ENCODE peak calls at places on chromosomes 3 and 15, in eight cellular contexts. One of them, this sample, is unnamed.

GRCh38 chr3:106688463-106688862 is 688.8 kb upstream of the CCDC54 start:
- DNase-seq in GM23338: no peak
- DNase-seq in heart left ventricle: no peak
- DNase-seq in RWPE1: peak
- DNase-seq in esophagus muscularis mucosa: no peak
- DNase-seq in pancreas: no peak
- DNase-seq in A549: peak
- DNase-seq in uterus: no peak
- DNase-seq in this sample: no peak

GRCh38 chr15:46266691-46267090 is 631.9 kb downstream of the SQOR start:
- DNase-seq in heart left ventricle: no peak
- DNase-seq in A549: no peak
- DNase-seq in esophagus muscularis mucosa: no peak
- DNase-seq in pancreas: no peak
- DNase-seq in uterus: no peak
- DNase-seq in GM23338: no peak
- DNase-seq in RWPE1: no peak
- DNase-seq in this sample: no peak

GRCh38 chr3:194933465-194933864 is 247.8 kb downstream of the FAM43A start:
- DNase-seq in pancreas: no peak
- DNase-seq in RWPE1: no peak
- DNase-seq in uterus: no peak
- DNase-seq in A549: no peak
- DNase-seq in esophagus muscularis mucosa: peak
- DNase-seq in heart left ventricle: no peak
- DNase-seq in GM23338: peak
- DNase-seq in this sample: no peak

GRCh38 chr15:68696532-68697363 is 118.0 kb downstream of the CORO2B start:
- DNase-seq in GM23338: no peak
- DNase-seq in RWPE1: peak
- DNase-seq in uterus: no peak
- DNase-seq in pancreas: no peak
- DNase-seq in esophagus muscularis mucosa: no peak
- DNase-seq in heart left ventricle: no peak
- DNase-seq in A549: no peak
- DNase-seq in this sample: no peak

GRCh38 chr3:48038971-48039481 is 22.8 kb upstream of the MAP4 start:
- DNase-seq in heart left ventricle: no peak
- DNase-seq in RWPE1: no peak
- DNase-seq in esophagus muscularis mucosa: no peak
- DNase-seq in A549: no peak
- DNase-seq in uterus: no peak
- DNase-seq in pancreas: no peak
- DNase-seq in GM23338: no peak
- DNase-seq in this sample: no peak

GRCh38 chr3:135784557-135784956 is 181.0 kb upstream of the PPP2R3A start:
- DNase-seq in pancreas: no peak
- DNase-seq in RWPE1: no peak
- DNase-seq in heart left ventricle: no peak
- DNase-seq in GM23338: no peak
- DNase-seq in esophagus muscularis mucosa: no peak
- DNase-seq in uterus: no peak
- DNase-seq in A549: no peak
- DNase-seq in this sample: no peak

GRCh38 chr15:101182215-101182614 is 69.6 kb downstream of the CHSY1 start:
- DNase-seq in A549: no peak
- DNase-seq in RWPE1: no peak
- DNase-seq in uterus: no peak
- DNase-seq in GM23338: no peak
- DNase-seq in heart left ventricle: no peak
- DNase-seq in pancreas: no peak
- DNase-seq in esophagus muscularis mucosa: no peak
- DNase-seq in this sample: no peak

GRCh38 chr15:57777034-57777433 is 70.5 kb downstream of the POLR2M start:
- DNase-seq in GM23338: no peak
- DNase-seq in pancreas: no peak
- DNase-seq in esophagus muscularis mucosa: no peak
- DNase-seq in A549: no peak
- DNase-seq in heart left ventricle: no peak
- DNase-seq in uterus: no peak
- DNase-seq in RWPE1: no peak
- DNase-seq in this sample: no peak

GRCh38 chr15:62444104-62445027 is 279.3 kb upstream of the C2CD4B start:
- DNase-seq in A549: no peak
- DNase-seq in esophagus muscularis mucosa: no peak
- DNase-seq in GM23338: no peak
- DNase-seq in RWPE1: peak
- DNase-seq in heart left ventricle: no peak
- DNase-seq in uterus: no peak
- DNase-seq in pancreas: no peak
- DNase-seq in this sample: no peak

GRCh38 chr3:114557791-114558190 is 264.0 kb downstream of the TIGIT start:
- DNase-seq in GM23338: no peak
- DNase-seq in heart left ventricle: no peak
- DNase-seq in esophagus muscularis mucosa: no peak
- DNase-seq in uterus: no peak
- DNase-seq in A549: no peak
- DNase-seq in pancreas: no peak
- DNase-seq in RWPE1: no peak
- DNase-seq in this sample: no peak

GRCh38 chr3:136473716-136474326 is 223.7 kb downstream of the PCCB start:
- DNase-seq in heart left ventricle: no peak
- DNase-seq in uterus: no peak
- DNase-seq in RWPE1: no peak
- DNase-seq in esophagus muscularis mucosa: no peak
- DNase-seq in A549: no peak
- DNase-seq in GM23338: no peak
- DNase-seq in pancreas: no peak
- DNase-seq in this sample: no peak

GRCh38 chr15:74790080-74790916 is 8.4 kb downstream of the CSK start:
- DNase-seq in heart left ventricle: peak
- DNase-seq in esophagus muscularis mucosa: no peak
- DNase-seq in pancreas: no peak
- DNase-seq in uterus: peak
- DNase-seq in GM23338: no peak
- DNase-seq in A549: no peak
- DNase-seq in RWPE1: no peak
- DNase-seq in this sample: peak
- H3K27ac ChIP-seq in heart left ventricle: peak
- H3K27ac ChIP-seq in esophagus muscularis mucosa: peak
- H3K27ac ChIP-seq in pancreas: peak
- H3K27ac ChIP-seq in uterus: peak
- H3K27ac ChIP-seq in GM23338: no peak
- H3K27ac ChIP-seq in A549: peak
- H3K27ac ChIP-seq in RWPE1: peak
- H3K27ac ChIP-seq in this sample: peak

GRCh38 chr15:70665599-70665998 is 97.8 kb downstream of the UACA start:
- DNase-seq in GM23338: no peak
- DNase-seq in A549: no peak
- DNase-seq in heart left ventricle: no peak
- DNase-seq in uterus: no peak
- DNase-seq in RWPE1: no peak
- DNase-seq in esophagus muscularis mucosa: no peak
- DNase-seq in pancreas: no peak
- DNase-seq in this sample: no peak

GRCh38 chr15:70669006-70669602 is 94.3 kb downstream of the UACA start:
- DNase-seq in GM23338: no peak
- DNase-seq in heart left ventricle: no peak
- DNase-seq in uterus: no peak
- DNase-seq in A549: no peak
- DNase-seq in RWPE1: no peak
- DNase-seq in pancreas: no peak
- DNase-seq in esophagus muscularis mucosa: no peak
- DNase-seq in this sample: no peak

GRCh38 chr15:70670680-70671079 is 92.7 kb downstream of the UACA start:
- DNase-seq in GM23338: no peak
- DNase-seq in heart left ventricle: no peak
- DNase-seq in pancreas: no peak
- DNase-seq in uterus: no peak
- DNase-seq in A549: no peak
- DNase-seq in RWPE1: peak
- DNase-seq in esophagus muscularis mucosa: no peak
- DNase-seq in this sample: no peak

GRCh38 chr15:70672081-70672480 is 91.3 kb downstream of the UACA start:
- DNase-seq in heart left ventricle: no peak
- DNase-seq in RWPE1: no peak
- DNase-seq in esophagus muscularis mucosa: no peak
- DNase-seq in uterus: no peak
- DNase-seq in A549: no peak
- DNase-seq in pancreas: no peak
- DNase-seq in GM23338: no peak
- DNase-seq in this sample: no peak

GRCh38 chr15:70669966-70670658 is 93.2 kb downstream of the UACA start:
- DNase-seq in esophagus muscularis mucosa: no peak
- DNase-seq in RWPE1: no peak
- DNase-seq in heart left ventricle: no peak
- DNase-seq in pancreas: no peak
- DNase-seq in GM23338: no peak
- DNase-seq in A549: no peak
- DNase-seq in uterus: no peak
- DNase-seq in this sample: no peak
- H3K27ac ChIP-seq in esophagus muscularis mucosa: no peak
- H3K27ac ChIP-seq in RWPE1: no peak
- H3K27ac ChIP-seq in heart left ventricle: no peak
- H3K27ac ChIP-seq in pancreas: no peak
- H3K27ac ChIP-seq in GM23338: no peak
- H3K27ac ChIP-seq in A549: no peak
- H3K27ac ChIP-seq in uterus: no peak
- H3K27ac ChIP-seq in this sample: no peak

DNA sequence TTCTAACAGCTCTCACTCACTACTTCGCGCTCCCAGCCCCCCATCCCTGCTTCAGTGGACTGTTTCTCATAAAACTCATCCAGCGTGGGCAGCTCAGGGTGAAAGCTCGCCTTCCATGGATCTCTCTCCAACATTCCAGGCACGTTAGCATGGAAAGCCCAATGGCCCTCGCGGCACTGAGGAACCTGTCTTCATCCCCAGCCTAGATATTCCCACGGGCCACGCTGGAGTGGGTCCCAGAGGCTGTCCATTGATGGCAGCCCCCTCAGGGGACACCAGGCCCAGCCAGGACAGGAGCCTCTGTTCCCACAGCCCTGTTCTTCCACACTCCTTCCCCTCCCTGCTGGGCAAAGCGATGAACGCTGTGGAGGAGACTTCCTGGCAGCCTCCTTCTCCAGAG is 121.1 kb downstream of the SEC22A start:
- DNase-seq in A549: no peak
- DNase-seq in heart left ventricle: peak
- DNase-seq in RWPE1: no peak
- DNase-seq in GM23338: no peak
- DNase-seq in pancreas: peak
- DNase-seq in esophagus muscularis mucosa: no peak
- DNase-seq in uterus: no peak
- DNase-seq in this sample: no peak
- H3K27ac ChIP-seq in A549: no peak
- H3K27ac ChIP-seq in heart left ventricle: peak
- H3K27ac ChIP-seq in RWPE1: no peak
- H3K27ac ChIP-seq in GM23338: no peak
- H3K27ac ChIP-seq in pancreas: no peak
- H3K27ac ChIP-seq in esophagus muscularis mucosa: peak
- H3K27ac ChIP-seq in uterus: no peak
- H3K27ac ChIP-seq in this sample: no peak

GRCh38 chr3:36890261-36890660 is 54.6 kb downstream of the TRANK1 start:
- DNase-seq in GM23338: peak
- DNase-seq in heart left ventricle: no peak
- DNase-seq in pancreas: no peak
- DNase-seq in esophagus muscularis mucosa: peak
- DNase-seq in RWPE1: no peak
- DNase-seq in A549: no peak
- DNase-seq in uterus: no peak
- DNase-seq in this sample: no peak

GRCh38 chr3:36894924-36895323 is 49.9 kb downstream of the TRANK1 start:
- DNase-seq in pancreas: no peak
- DNase-seq in esophagus muscularis mucosa: no peak
- DNase-seq in RWPE1: no peak
- DNase-seq in A549: no peak
- DNase-seq in uterus: no peak
- DNase-seq in GM23338: no peak
- DNase-seq in heart left ventricle: no peak
- DNase-seq in this sample: no peak

GRCh38 chr3:36892457-36893136 is 52.3 kb downstream of the TRANK1 start:
- DNase-seq in uterus: no peak
- DNase-seq in A549: no peak
- DNase-seq in esophagus muscularis mucosa: peak
- DNase-seq in GM23338: no peak
- DNase-seq in pancreas: no peak
- DNase-seq in heart left ventricle: no peak
- DNase-seq in RWPE1: no peak
- DNase-seq in this sample: no peak

GRCh38 chr3:36893137-36893557 is 51.7 kb downstream of the TRANK1 start:
- DNase-seq in RWPE1: no peak
- DNase-seq in pancreas: no peak
- DNase-seq in heart left ventricle: no peak
- DNase-seq in GM23338: peak
- DNase-seq in esophagus muscularis mucosa: peak
- DNase-seq in A549: peak
- DNase-seq in uterus: no peak
- DNase-seq in this sample: no peak

DNA sequence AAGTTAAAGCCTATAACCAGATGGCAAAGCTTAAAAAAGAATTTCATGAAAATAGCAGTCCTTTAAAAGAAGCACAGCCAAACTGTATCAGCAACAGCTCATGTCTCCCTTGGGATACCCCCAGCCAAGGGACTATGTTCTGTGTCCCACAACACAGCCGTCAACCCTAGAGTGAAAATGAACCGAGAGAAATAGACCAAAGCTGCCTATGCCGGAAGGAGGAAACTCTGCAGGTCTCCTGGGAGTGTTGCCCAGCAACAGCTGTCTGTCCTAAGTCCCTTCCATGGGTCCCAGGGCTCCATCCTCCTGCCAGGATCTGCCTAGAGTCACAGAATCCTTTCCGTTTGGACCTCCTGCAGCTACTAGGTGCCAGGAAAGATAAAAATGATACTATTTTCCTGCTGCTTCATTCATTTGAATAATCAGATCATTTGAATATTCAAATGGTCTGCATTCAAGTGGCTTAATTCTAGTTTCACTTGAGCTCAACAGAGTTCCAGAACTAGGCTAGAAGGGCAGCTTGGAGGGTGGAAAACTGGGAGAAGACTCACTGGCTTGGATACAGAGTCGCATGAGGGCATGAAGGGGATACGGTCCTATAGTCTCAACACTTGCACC is 53.1 kb downstream of the TRANK1 start:
- DNase-seq in uterus: no peak
- DNase-seq in heart left ventricle: peak
- DNase-seq in GM23338: no peak
- DNase-seq in A549: no peak
- DNase-seq in esophagus muscularis mucosa: peak
- DNase-seq in RWPE1: no peak
- DNase-seq in pancreas: no peak
- DNase-seq in this sample: no peak
- H3K27ac ChIP-seq in uterus: no peak
- H3K27ac ChIP-seq in heart left ventricle: no peak
- H3K27ac ChIP-seq in GM23338: no peak
- H3K27ac ChIP-seq in A549: no peak
- H3K27ac ChIP-seq in esophagus muscularis mucosa: no peak
- H3K27ac ChIP-seq in RWPE1: no peak
- H3K27ac ChIP-seq in pancreas: peak
- H3K27ac ChIP-seq in this sample: no peak

GRCh38 chr3:163039636-163040035 is 1543.0 kb downstream of the OTOL1 start:
- DNase-seq in RWPE1: no peak
- DNase-seq in heart left ventricle: no peak
- DNase-seq in uterus: no peak
- DNase-seq in GM23338: peak
- DNase-seq in A549: no peak
- DNase-seq in esophagus muscularis mucosa: no peak
- DNase-seq in pancreas: no peak
- DNase-seq in this sample: no peak
- H3K27ac ChIP-seq in RWPE1: no peak
- H3K27ac ChIP-seq in heart left ventricle: no peak
- H3K27ac ChIP-seq in uterus: no peak
- H3K27ac ChIP-seq in GM23338: no peak
- H3K27ac ChIP-seq in A549: no peak
- H3K27ac ChIP-seq in esophagus muscularis mucosa: no peak
- H3K27ac ChIP-seq in pancreas: no peak
- H3K27ac ChIP-seq in this sample: no peak

This sample was measured in ovary.